ENCODE peak calls at places on chromosomes 5 and 9, in four cellular contexts. One of them, this sample, is unnamed.
A peak's percentile ranks its signal among the peaks of the same experiment; 100 is the strongest.

GRCh38 chr9:698276-698675 is 143.2 kb upstream of the DMRT1 start:
- DNase-seq in DND-41: no peak
- DNase-seq in psoas muscle: no peak
- DNase-seq in brain microvascular endothelial cell: peak; percentile 34
- DNase-seq in this sample: no peak

GRCh38 chr9:96141666-96142065 is 160.3 kb downstream of the HSD17B3 start:
- DNase-seq in psoas muscle: no peak
- DNase-seq in DND-41: no peak
- DNase-seq in brain microvascular endothelial cell: no peak
- DNase-seq in this sample: no peak

GRCh38 chr9:114238919-114239879 is 83.7 kb upstream of the ORM1 start:
- DNase-seq in DND-41: no peak
- DNase-seq in psoas muscle: no peak
- DNase-seq in brain microvascular endothelial cell: peak; percentile 66
- DNase-seq in this sample: no peak

GRCh38 chr9:127974769-127975261 is 6.0 kb downstream of the EEIG1 start:
- DNase-seq in DND-41: no peak
- DNase-seq in psoas muscle: peak; percentile 73
- DNase-seq in brain microvascular endothelial cell: no peak
- DNase-seq in this sample: no peak

GRCh38 chr5:1319436-1320343 is 24.8 kb upstream of the TERT start:
- DNase-seq in brain microvascular endothelial cell: no peak
- DNase-seq in DND-41: no peak
- DNase-seq in psoas muscle: no peak
- DNase-seq in this sample: no peak

GRCh38 chr9:112535364-112535763 is 48.7 kb downstream of the KIAA1958 start:
- DNase-seq in psoas muscle: no peak
- DNase-seq in brain microvascular endothelial cell: peak; percentile 40
- DNase-seq in DND-41: no peak
- DNase-seq in this sample: no peak

GRCh38 chr5:9046756-9047481 is 499.0 kb downstream of the SEMA5A start:
- DNase-seq in DND-41: no peak
- DNase-seq in brain microvascular endothelial cell: peak; percentile 100
- DNase-seq in psoas muscle: no peak
- DNase-seq in this sample: no peak

GRCh38 chr5:1764606-1764960 is 35.1 kb downstream of the MRPL36 start:
- DNase-seq in brain microvascular endothelial cell: no peak
- DNase-seq in psoas muscle: no peak
- DNase-seq in DND-41: no peak
- DNase-seq in this sample: no peak

GRCh38 chr9:131530546-131530929 is 525 bp downstream of the UCK1 start:
- DNase-seq in DND-41: peak; percentile 22
- DNase-seq in psoas muscle: peak; percentile 32
- DNase-seq in brain microvascular endothelial cell: peak; percentile 14
- DNase-seq in this sample: no peak

GRCh38 chr9:133683494-133684460 is 47.6 kb downstream of the DBH start:
- DNase-seq in DND-41: peak; percentile 54
- DNase-seq in psoas muscle: peak; percentile 39
- DNase-seq in brain microvascular endothelial cell: peak; percentile 40
- DNase-seq in this sample: peak; percentile 78

GRCh38 chr5:41065691-41066335 is 5.3 kb downstream of the MROH2B start:
- DNase-seq in brain microvascular endothelial cell: no peak
- DNase-seq in DND-41: no peak
- DNase-seq in psoas muscle: no peak
- DNase-seq in this sample: no peak

GRCh38 chr9:21872696-21873095 is 70.3 kb downstream of the MTAP start:
- DNase-seq in DND-41: no peak
- DNase-seq in psoas muscle: no peak
- DNase-seq in brain microvascular endothelial cell: no peak
- DNase-seq in this sample: no peak

GRCh38 chr9:127187231-127187956 is 65.0 kb upstream of the ANGPTL2 start:
- DNase-seq in brain microvascular endothelial cell: peak; percentile 97
- DNase-seq in psoas muscle: peak; percentile 72
- DNase-seq in DND-41: no peak
- DNase-seq in this sample: no peak

GRCh38 chr9:81690251-81690851 is 1.0 kb upstream of the TLE1 start:
- DNase-seq in DND-41: no peak
- DNase-seq in psoas muscle: peak; percentile 30
- DNase-seq in brain microvascular endothelial cell: no peak
- DNase-seq in this sample: peak; percentile 8

GRCh38 chr9:93427655-93428379 is 23.7 kb upstream of the FAM120A start:
- DNase-seq in psoas muscle: no peak
- DNase-seq in DND-41: no peak
- DNase-seq in brain microvascular endothelial cell: no peak
- DNase-seq in this sample: no peak

GRCh38 chr5:146291421-146292074 is 47.1 kb upstream of the POU4F3 start:
- DNase-seq in brain microvascular endothelial cell: peak; percentile 13
- DNase-seq in DND-41: peak; percentile 28
- DNase-seq in psoas muscle: no peak
- DNase-seq in this sample: peak; percentile 39

GRCh38 chr5:143569722-143570567 is 166.5 kb upstream of the NR3C1 start:
- DNase-seq in DND-41: no peak
- DNase-seq in brain microvascular endothelial cell: no peak
- DNase-seq in psoas muscle: no peak
- DNase-seq in this sample: no peak

GRCh38 chr5:74423383-74423782 is 217.1 kb downstream of the ENC1 start:
- DNase-seq in psoas muscle: no peak
- DNase-seq in DND-41: no peak
- DNase-seq in brain microvascular endothelial cell: no peak
- DNase-seq in this sample: no peak

GRCh38 chr5:143054480-143054941 is 284.3 kb downstream of the ARHGAP26 start:
- DNase-seq in psoas muscle: no peak
- DNase-seq in DND-41: no peak
- DNase-seq in brain microvascular endothelial cell: peak; percentile 47
- DNase-seq in this sample: no peak

GRCh38 chr5:142920888-142921612 is 150.9 kb downstream of the ARHGAP26 start:
- DNase-seq in psoas muscle: no peak
- DNase-seq in brain microvascular endothelial cell: no peak
- DNase-seq in DND-41: no peak
- DNase-seq in this sample: no peak

GRCh38 chr5:137888875-137889759 is at the start of gene PKD2L2:
- DNase-seq in brain microvascular endothelial cell: peak; percentile 73
- DNase-seq in DND-41: peak; percentile 81
- DNase-seq in psoas muscle: peak; percentile 84
- DNase-seq in this sample: peak; percentile 62

GRCh38 chr5:110925398-110925797 is 146.1 kb upstream of the TSLP start:
- DNase-seq in psoas muscle: no peak
- DNase-seq in DND-41: no peak
- DNase-seq in brain microvascular endothelial cell: peak; percentile 9
- DNase-seq in this sample: no peak

GRCh38 chr5:168328804-168329203 is 37.4 kb downstream of the WWC1 start:
- DNase-seq in brain microvascular endothelial cell: no peak
- DNase-seq in DND-41: no peak
- DNase-seq in psoas muscle: no peak
- DNase-seq in this sample: no peak

GRCh38 chr5:68749076-68749475 is 344.7 kb upstream of the SLC30A5 start:
- DNase-seq in DND-41: no peak
- DNase-seq in psoas muscle: no peak
- DNase-seq in brain microvascular endothelial cell: no peak
- DNase-seq in this sample: no peak

GRCh38 chr5:68087866-68088265 is 127.7 kb upstream of the PIK3R1 start:
- DNase-seq in psoas muscle: no peak
- DNase-seq in DND-41: no peak
- DNase-seq in brain microvascular endothelial cell: no peak
- DNase-seq in this sample: no peak

GRCh38 chr9:33159760-33160127 is 7.4 kb downstream of the B4GALT1 start:
- DNase-seq in brain microvascular endothelial cell: peak; percentile 91
- DNase-seq in psoas muscle: peak; percentile 55
- DNase-seq in DND-41: no peak
- DNase-seq in this sample: no peak

GRCh38 chr5:150498971-150499370 is 9.0 kb upstream of the NDST1 start:
- DNase-seq in psoas muscle: no peak
- DNase-seq in brain microvascular endothelial cell: no peak
- DNase-seq in DND-41: no peak
- DNase-seq in this sample: no peak

GRCh38 chr5:150499437-150499956 is 8.4 kb upstream of the NDST1 start:
- DNase-seq in brain microvascular endothelial cell: no peak
- DNase-seq in psoas muscle: no peak
- DNase-seq in DND-41: no peak
- DNase-seq in this sample: no peak

GRCh38 chr5:150497989-150498317 is 10.0 kb upstream of the NDST1 start:
- DNase-seq in psoas muscle: peak; percentile 37
- DNase-seq in brain microvascular endothelial cell: no peak
- DNase-seq in DND-41: no peak
- DNase-seq in this sample: no peak

GRCh38 chr5:150497274-150497988 is 10.5 kb upstream of the NDST1 start:
- DNase-seq in brain microvascular endothelial cell: peak; percentile 96
- DNase-seq in DND-41: no peak
- DNase-seq in psoas muscle: peak; percentile 85
- DNase-seq in this sample: no peak

DNA sequence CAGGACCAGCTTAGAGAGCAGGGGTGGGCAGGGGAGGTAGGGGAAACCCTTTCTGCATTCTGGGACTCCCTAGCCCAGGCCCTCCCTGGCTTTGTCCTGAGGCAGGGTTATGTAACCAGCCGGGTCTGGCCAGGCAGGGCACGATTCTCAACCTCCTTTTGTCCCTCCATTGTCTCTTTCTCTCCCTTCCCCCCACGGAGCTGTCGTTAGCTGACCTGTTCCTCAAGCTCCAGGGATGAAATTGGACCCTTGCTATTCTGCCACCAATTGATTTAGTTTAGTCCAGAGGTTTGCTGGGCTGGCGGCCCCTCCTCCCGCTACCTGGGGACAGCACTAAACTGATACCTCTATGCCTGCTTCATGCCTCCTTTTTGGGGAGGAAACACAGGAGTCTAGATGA is 9.4 kb upstream of the NDST1 start:
- DNase-seq in psoas muscle: no peak
- DNase-seq in DND-41: no peak
- DNase-seq in brain microvascular endothelial cell: no peak
- DNase-seq in this sample: no peak
- H3K4me3 ChIP-seq in psoas muscle: no peak overlapping the region
- H3K4me3 ChIP-seq in DND-41: no peak overlapping the region
- H3K4me3 ChIP-seq in brain microvascular endothelial cell: no peak overlapping the region
- H3K4me3 ChIP-seq in this sample: no peak overlapping the region

GRCh38 chr9:29349050-29349449 is 1775.8 kb upstream of the C9orf72 start:
- DNase-seq in brain microvascular endothelial cell: no peak
- DNase-seq in psoas muscle: no peak
- DNase-seq in DND-41: no peak
- DNase-seq in this sample: no peak
- H3K27ac ChIP-seq in brain microvascular endothelial cell: no peak overlapping the region
- H3K27ac ChIP-seq in psoas muscle: no peak overlapping the region
- H3K27ac ChIP-seq in DND-41: no peak overlapping the region
- H3K27ac ChIP-seq in this sample: no peak overlapping the region

DNA sequence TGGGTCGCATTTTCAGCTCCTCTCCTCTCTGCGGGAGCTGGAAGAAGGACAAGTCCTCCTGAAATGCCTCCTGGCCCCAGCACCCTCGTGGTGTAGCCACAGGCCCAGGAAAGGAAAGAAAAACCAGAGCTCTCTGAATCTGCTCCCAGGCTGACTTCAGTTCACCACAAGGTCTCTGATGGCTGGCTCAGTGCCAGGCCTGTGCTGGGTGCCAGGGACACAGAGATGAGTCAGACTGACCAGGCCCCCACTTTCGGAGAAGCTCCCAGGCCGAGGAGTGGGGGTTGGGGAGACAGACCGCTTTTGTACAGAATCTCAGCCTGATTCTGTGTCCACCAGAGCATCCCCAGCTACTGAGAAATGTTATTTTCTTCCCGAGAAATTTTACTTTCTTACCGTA is 12.1 kb downstream of the GLIPR2 start:
- DNase-seq in DND-41: peak; percentile 64
- DNase-seq in psoas muscle: peak; percentile 95
- DNase-seq in brain microvascular endothelial cell: peak; percentile 99
- DNase-seq in this sample: peak; percentile 28
- H3K4me3 ChIP-seq in DND-41: no peak overlapping the region
- H3K4me3 ChIP-seq in psoas muscle: no peak overlapping the region
- H3K4me3 ChIP-seq in brain microvascular endothelial cell: peak overlapping the region; percentile 1
- H3K4me3 ChIP-seq in this sample: no peak overlapping the region

DNA sequence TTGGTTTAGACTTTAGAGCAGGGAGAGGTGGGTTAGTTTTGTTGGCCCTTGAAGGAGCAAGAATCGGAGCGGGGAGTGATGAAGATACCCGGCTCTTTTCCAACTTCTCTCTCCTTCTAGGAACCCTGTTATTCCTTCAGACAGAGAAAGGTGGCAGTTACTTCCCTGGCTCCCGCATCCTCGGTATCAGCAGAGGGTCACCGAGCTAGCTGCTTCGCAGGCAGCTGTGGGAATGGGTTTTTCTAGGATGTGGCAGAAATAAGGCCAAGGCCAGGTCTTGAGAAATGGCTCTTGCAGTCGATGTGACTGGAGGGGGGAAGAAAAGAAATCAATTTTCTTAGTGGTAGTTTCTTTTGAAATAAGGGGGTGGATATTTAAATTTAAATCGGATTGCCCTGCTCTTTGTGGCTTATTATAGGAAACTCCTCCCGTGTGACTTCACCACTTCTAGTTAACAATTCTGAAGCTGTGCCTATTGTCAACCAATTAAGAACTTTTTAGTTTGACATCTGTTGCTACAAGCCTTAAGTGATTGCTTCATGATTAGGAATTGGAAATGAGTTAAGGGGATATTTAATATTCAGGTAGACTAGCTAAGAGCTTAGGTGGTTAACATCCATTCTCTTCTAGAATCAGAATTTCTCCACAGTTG is 1.4 kb downstream of the SAP30L start:
- DNase-seq in DND-41: no peak
- DNase-seq in brain microvascular endothelial cell: no peak
- DNase-seq in psoas muscle: no peak
- DNase-seq in this sample: no peak
- H3K27ac ChIP-seq in DND-41: peak overlapping the region; percentile 53
- H3K27ac ChIP-seq in brain microvascular endothelial cell: no peak overlapping the region
- H3K27ac ChIP-seq in psoas muscle: peak overlapping the region; percentile 70
- H3K27ac ChIP-seq in this sample: peak overlapping the region; percentile 83

GRCh38 chr5:96655085-96655484 is 7.1 kb upstream of the CAST start:
- DNase-seq in psoas muscle: no peak
- DNase-seq in brain microvascular endothelial cell: no peak
- DNase-seq in DND-41: no peak
- DNase-seq in this sample: no peak

GRCh38 chr5:96655506-96655905 is 6.7 kb upstream of the CAST start:
- DNase-seq in psoas muscle: no peak
- DNase-seq in DND-41: no peak
- DNase-seq in brain microvascular endothelial cell: no peak
- DNase-seq in this sample: no peak

GRCh38 chr5:96652769-96653455 is 9.3 kb upstream of the CAST start:
- DNase-seq in DND-41: no peak
- DNase-seq in brain microvascular endothelial cell: no peak
- DNase-seq in psoas muscle: no peak
- DNase-seq in this sample: no peak

GRCh38 chr5:96651948-96652753 is 10.0 kb upstream of the CAST start:
- DNase-seq in brain microvascular endothelial cell: no peak
- DNase-seq in DND-41: no peak
- DNase-seq in psoas muscle: no peak
- DNase-seq in this sample: no peak

DNA sequence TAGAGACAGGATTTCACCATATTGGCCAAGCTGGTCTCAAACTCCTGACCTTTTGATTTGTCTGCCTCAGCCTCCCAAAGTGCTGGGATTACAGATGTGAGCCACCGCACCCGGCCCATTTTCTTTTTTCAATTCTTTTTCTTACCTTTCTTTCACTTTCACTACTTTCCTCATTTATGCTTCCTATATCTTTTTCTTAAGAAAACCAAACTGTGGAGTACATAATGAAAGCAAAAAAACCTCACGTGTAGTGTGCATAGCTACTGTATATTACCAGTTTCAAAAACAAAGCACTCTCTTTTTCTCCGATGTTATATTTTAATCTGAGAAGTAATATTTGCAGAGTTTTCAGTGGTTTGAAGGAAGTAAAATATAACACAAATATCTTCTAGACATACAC is 8.0 kb upstream of the CAST start:
- DNase-seq in brain microvascular endothelial cell: no peak
- DNase-seq in DND-41: no peak
- DNase-seq in psoas muscle: no peak
- DNase-seq in this sample: no peak
- H3K4me3 ChIP-seq in brain microvascular endothelial cell: no peak overlapping the region
- H3K4me3 ChIP-seq in DND-41: no peak overlapping the region
- H3K4me3 ChIP-seq in psoas muscle: no peak overlapping the region
- H3K4me3 ChIP-seq in this sample: no peak overlapping the region

GRCh38 chr9:104775961-104776360 is 12.0 kb downstream of the NIPSNAP3B start:
- DNase-seq in psoas muscle: no peak
- DNase-seq in brain microvascular endothelial cell: no peak
- DNase-seq in DND-41: no peak
- DNase-seq in this sample: no peak
- H3K27ac ChIP-seq in psoas muscle: peak overlapping the region; percentile 81
- H3K27ac ChIP-seq in brain microvascular endothelial cell: no peak overlapping the region
- H3K27ac ChIP-seq in DND-41: no peak overlapping the region
- H3K27ac ChIP-seq in this sample: no peak overlapping the region